ENCODE peak calls at places on chromosomes 13 and 19, in five cellular contexts. W is upper lobe of left lung, K is H1, B is sigmoid colon, Y is transverse colon. A is an unnamed sample.

GRCh38 chr19:44066305-44066704 is 5.7 kb upstream of the ZNF284 start:
- DNase-seq in K (no peak), W (no peak), B (no peak), Y (no peak), A (no peak)

GRCh38 chr19:35715981-35716734 is 1.6 kb upstream of the KMT2B start:
- DNase-seq in B (peak), W (peak), K (no peak), Y (no peak), A (peak)

GRCh38 chr13:105598551-105598950 is 936.9 kb downstream of the EFNB2 start:
- DNase-seq in W (no peak), K (no peak), Y (no peak), B (no peak), A (no peak)

GRCh38 chr13:34011552-34012085 is 193.7 kb downstream of the RFC3 start:
- DNase-seq in W (no peak), B (no peak), K (no peak), Y (no peak), A (no peak)

GRCh38 chr13:71801781-71802180 is 65.2 kb downstream of the DACH1 start:
- DNase-seq in B (no peak), K (no peak), W (no peak), Y (no peak), A (no peak)

GRCh38 chr13:106182404-106182803 is 353.1 kb downstream of the EFNB2 start:
- DNase-seq in K (no peak), B (no peak), Y (no peak), W (no peak), A (no peak)

GRCh38 chr13:39144941-39145533 is 106.8 kb downstream of the NHLRC3 start:
- DNase-seq in Y (peak), B (peak), W (peak), K (peak), A (peak)

GRCh38 chr13:44243198-44243852 is 130.3 kb upstream of the SERP2 start:
- DNase-seq in B (no peak), W (peak), Y (peak), K (peak), A (peak)

GRCh38 chr19:33387351-33388230 is 14.1 kb downstream of the CEBPG start:
- DNase-seq in B (no peak), K (no peak), Y (no peak), W (peak), A (no peak)

GRCh38 chr13:30477346-30478235 is 11.9 kb upstream of the HMGB1 start:
- DNase-seq in W (no peak), Y (no peak), B (no peak), K (no peak), A (no peak)

GRCh38 chr19:44278181-44278690 is 18.6 kb downstream of the ZNF233 start:
- DNase-seq in B (no peak), W (no peak), K (no peak), Y (no peak), A (no peak)

GRCh38 chr13:33004454-33004853 is 11.8 kb upstream of the KL start:
- DNase-seq in K (no peak), Y (no peak), W (peak), B (no peak), A (no peak)

GRCh38 chr13:24274452-24274971 is 34.9 kb upstream of the C1QTNF9 start:
- DNase-seq in B (no peak), Y (peak), K (no peak), W (peak), A (peak)

GRCh38 chr13:49536144-49536873 is 40.6 kb downstream of the PHF11 start:
- DNase-seq in Y (no peak), W (no peak), B (no peak), K (no peak), A (no peak)

GRCh38 chr13:62837895-62838294 is 1422.2 kb upstream of the PCDH20 start:
- DNase-seq in K (no peak), B (no peak), W (no peak), Y (no peak), A (no peak)

GRCh38 chr19:1163934-1164683 is 10.0 kb downstream of the SBNO2 start:
- DNase-seq in W (no peak), Y (no peak), B (no peak), K (no peak), A (no peak)

GRCh38 chr19:51094696-51095279 is 12.1 kb upstream of the KLK14 start:
- DNase-seq in W (peak), B (no peak), K (no peak), Y (no peak), A (peak)

GRCh38 chr19:2394669-2395292 is 32.6 kb downstream of the TIMM13 start:
- DNase-seq in K (no peak), Y (peak), W (no peak), B (no peak), A (no peak)

GRCh38 chr13:110268061-110268460 is 38.9 kb downstream of the COL4A1 start:
- DNase-seq in B (peak), W (no peak), K (no peak), Y (no peak), A (no peak)

GRCh38 chr19:2491130-2491801 is 15.3 kb downstream of the GADD45B start:
- DNase-seq in B (no peak), W (peak), Y (peak), K (no peak), A (peak)

GRCh38 chr19:43812689-43813088 is 10.4 kb upstream of the LYPD5 start:
- DNase-seq in Y (no peak), W (no peak), B (no peak), K (no peak), A (no peak)

GRCh38 chr19:35107541-35107939 is 8.1 kb upstream of the FXYD3 start:
- DNase-seq in B (peak), Y (peak), W (peak), K (no peak), A (peak)

GRCh38 chr13:30415430-30416030 is 6.8 kb upstream of the UBE2L5 start:
- DNase-seq in K (no peak), B (no peak), Y (no peak), W (no peak), A (no peak)

GRCh38 chr19:5753743-5754142 is 30.8 kb downstream of the PRR22 start:
- DNase-seq in B (no peak), K (no peak), W (no peak), Y (no peak), A (no peak)

GRCh38 chr13:27139565-27139964 is 32.0 kb downstream of the USP12 start:
- DNase-seq in W (no peak), K (no peak), Y (no peak), B (no peak), A (no peak)

GRCh38 chr19:6164906-6165531 is 29.6 kb downstream of the ACSBG2 start:
- DNase-seq in K (no peak), B (no peak), Y (no peak), W (no peak), A (no peak)

GRCh38 chr13:23671367-23671766 is 101.2 kb downstream of the TNFRSF19 start:
- DNase-seq in W (no peak), B (no peak), K (no peak), Y (no peak), A (no peak)

GRCh38 chr13:54301085-54301484 is 1272.5 kb downstream of the OLFM4 start:
- DNase-seq in Y (no peak), K (no peak), W (no peak), B (no peak), A (no peak)

GRCh38 chr19:1265611-1266115 is 3.5 kb upstream of the CIRBP start:
- DNase-seq in K (no peak), Y (peak), W (peak), B (peak), A (no peak)

GRCh38 chr13:111387026-111387871 is 66.8 kb downstream of the TEX29 start:
- DNase-seq in W (peak), K (no peak), Y (no peak), B (no peak), A (peak)

GRCh38 chr19:584240-585001 is 5.3 kb upstream of the HCN2 start:
- DNase-seq in B (no peak), W (no peak), Y (peak), K (no peak), A (peak)

GRCh38 chr19:32223595-32224370 is 121.6 kb upstream of the ZNF507 start:
- DNase-seq in B (no peak), K (no peak), Y (no peak), W (no peak), A (no peak)

GRCh38 chr13:78121459-78122348 is 203.1 kb upstream of the EDNRB start:
- DNase-seq in B (no peak), Y (peak), W (peak), K (no peak), A (peak)

GRCh38 chr13:60274664-60275063 is 110.9 kb upstream of the DIAPH3 start:
- DNase-seq in B (no peak), K (no peak), W (no peak), Y (no peak), A (no peak)

GRCh38 chr13:32039488-32040013 is 8.0 kb downstream of the FRY start:
- DNase-seq in B (no peak), K (no peak), W (no peak), Y (no peak), A (no peak)

GRCh38 chr19:56360841-56361240 is 32.5 kb downstream of the ZNF582 start:
- DNase-seq in W (no peak), B (no peak), K (no peak), Y (no peak), A (no peak)

GRCh38 chr13:40503966-40504591 is 162.4 kb downstream of the FOXO1 start:
- DNase-seq in K (no peak), Y (no peak), W (no peak), B (no peak), A (no peak)

GRCh38 chr19:35427187-35427586 is 20.9 kb upstream of the FFAR2 start:
- DNase-seq in B (no peak), Y (no peak), K (no peak), W (no peak), A (no peak)

GRCh38 chr13:49110122-49110831 is 109.9 kb upstream of the MLNR start:
- DNase-seq in W (peak), K (no peak), B (peak), Y (peak), A (peak)

GRCh38 chr19:17235618-17236413 is 9.8 kb downstream of the OCEL1 start:
- DNase-seq in B (peak), Y (peak), W (peak), K (no peak), A (peak)

GRCh38 chr19:11096210-11096841 is 7.1 kb downstream of the LDLR start:
- DNase-seq in W (peak), B (peak), K (no peak), Y (peak), A (no peak)
- TF ChIP-seq EP300 in W (no peak), B (no peak), K (no peak), Y (no peak), A (no peak)

DNA sequence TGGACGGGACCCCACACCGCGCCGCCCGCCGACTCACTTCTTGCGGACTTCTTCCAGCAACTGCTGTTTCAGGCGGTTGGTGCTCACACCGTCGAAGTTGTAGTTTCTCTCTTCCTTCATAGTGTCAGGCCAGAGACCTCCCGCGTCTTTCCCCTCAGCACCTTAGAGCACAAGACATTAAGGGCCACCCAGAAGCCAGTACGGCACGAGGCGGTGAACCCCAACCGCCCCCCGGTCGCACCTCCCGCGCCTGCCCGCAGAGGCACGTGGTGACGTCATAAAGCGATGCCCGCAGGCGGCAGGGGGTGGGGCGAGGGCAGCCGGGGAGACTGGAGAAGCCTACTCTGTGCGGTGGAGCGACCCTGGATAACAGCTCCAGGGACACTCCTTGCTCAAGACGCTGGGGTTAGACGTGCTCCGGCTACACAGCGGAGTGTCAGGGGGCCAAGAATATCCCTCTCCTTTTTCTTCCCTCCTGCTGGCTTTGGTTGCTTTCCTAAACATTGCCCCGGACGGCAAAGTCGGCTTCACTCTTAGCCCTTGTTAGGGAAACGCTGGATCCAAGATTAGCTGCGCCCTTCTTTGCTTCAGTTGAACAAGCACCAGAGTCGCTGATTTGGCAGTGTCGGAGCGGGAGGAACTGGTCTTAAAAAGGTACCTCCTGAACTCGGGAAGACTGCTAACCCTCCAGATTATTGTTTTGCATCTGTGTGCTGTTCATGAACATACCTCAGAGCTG is at the start of gene CCDC169:
- DNase-seq in Y (peak), B (peak), W (peak), K (peak), A (peak)
- TF ChIP-seq POLR2A in Y (no peak), B (peak), W (peak), K (peak), A (no peak)

GRCh38 chr19:38316477-38317067 is 825 bp upstream of the YIF1B start:
- DNase-seq in K (no peak), B (no peak), Y (no peak), W (no peak), A (no peak)

GRCh38 chr19:38317104-38317612 is 1.4 kb upstream of the YIF1B start:
- DNase-seq in B (no peak), Y (no peak), K (no peak), W (peak), A (no peak)

GRCh38 chr19:38320969-38321339 is 1.3 kb downstream of the KCNK6 start:
- DNase-seq in K (no peak), Y (no peak), W (no peak), B (no peak), A (no peak)

GRCh38 chr19:38319421-38320258 is at the start of gene KCNK6:
- DNase-seq in B (no peak), K (no peak), W (peak), Y (peak), A (peak)

DNA sequence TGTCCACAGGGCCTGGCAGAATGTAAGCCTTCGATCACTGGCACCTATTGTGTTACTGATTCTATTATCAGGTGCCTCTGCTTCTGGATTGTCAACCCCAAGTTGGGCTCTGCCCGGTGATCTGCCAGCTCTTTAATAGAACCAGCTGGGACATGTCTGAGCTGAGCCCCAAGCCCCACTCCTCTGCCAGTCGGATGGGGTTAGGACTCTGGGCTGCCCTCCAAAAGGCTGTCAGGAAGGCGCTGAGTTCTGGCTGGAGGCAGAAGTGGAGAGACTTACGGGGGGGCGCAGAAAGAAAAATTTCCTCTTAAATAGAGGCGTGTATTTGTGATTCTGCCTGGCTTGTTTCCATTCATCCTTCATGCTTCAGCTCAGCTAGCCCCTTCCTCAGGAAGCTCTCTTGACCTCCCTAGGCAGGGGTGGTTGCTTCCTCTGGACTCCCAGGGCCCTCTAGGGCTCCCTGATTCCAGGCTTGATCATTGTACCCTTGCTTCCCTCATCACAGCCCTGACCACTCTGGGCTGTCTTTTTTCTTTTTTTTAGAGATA is 976 bp upstream of the KCNK6 start:
- DNase-seq in Y (no peak), B (peak), W (no peak), K (no peak), A (no peak)
- TF ChIP-seq POLR2AphosphoS5 in Y (no peak), B (no peak), W (no peak), K (no peak), A (no peak)

DNA sequence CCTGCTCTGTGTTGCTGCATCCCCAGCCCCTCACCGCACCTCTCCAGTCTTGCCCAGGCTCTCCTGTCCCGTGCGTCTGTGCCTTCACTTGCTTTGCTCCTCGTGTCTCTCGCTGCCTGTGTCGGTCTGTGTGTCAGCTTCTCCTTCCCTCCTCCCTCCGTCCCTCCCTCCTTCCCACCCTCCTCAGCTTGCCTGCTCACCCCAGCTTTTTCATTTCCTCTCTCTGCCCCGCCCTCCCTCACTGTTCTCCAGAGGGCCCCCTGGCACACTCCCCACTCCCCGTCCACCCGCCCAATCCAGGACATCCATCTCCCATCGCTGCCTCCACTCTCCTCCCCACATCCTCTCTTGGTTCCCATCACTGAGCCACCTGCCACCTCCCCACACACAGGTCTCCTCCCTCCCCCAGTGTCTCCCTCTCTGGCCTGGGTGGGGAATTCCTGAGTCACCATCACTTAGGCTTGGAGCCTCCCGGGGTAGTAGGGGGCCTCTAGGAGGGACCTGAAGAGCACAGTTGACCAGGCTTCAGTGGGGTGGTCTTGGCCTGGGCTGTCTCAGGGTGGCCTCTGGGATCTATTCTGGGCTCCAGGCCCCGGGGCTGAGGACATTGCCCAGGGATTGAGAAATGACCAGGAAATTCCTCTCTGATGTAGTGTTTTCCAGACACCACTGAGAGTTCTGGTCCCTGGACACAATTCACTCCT is at the start of gene PTGIR:
- DNase-seq in W (no peak), B (peak), K (no peak), Y (peak), A (no peak)
- TF ChIP-seq EP300 in W (no peak), B (no peak), K (no peak), Y (no peak), A (no peak)

DNA sequence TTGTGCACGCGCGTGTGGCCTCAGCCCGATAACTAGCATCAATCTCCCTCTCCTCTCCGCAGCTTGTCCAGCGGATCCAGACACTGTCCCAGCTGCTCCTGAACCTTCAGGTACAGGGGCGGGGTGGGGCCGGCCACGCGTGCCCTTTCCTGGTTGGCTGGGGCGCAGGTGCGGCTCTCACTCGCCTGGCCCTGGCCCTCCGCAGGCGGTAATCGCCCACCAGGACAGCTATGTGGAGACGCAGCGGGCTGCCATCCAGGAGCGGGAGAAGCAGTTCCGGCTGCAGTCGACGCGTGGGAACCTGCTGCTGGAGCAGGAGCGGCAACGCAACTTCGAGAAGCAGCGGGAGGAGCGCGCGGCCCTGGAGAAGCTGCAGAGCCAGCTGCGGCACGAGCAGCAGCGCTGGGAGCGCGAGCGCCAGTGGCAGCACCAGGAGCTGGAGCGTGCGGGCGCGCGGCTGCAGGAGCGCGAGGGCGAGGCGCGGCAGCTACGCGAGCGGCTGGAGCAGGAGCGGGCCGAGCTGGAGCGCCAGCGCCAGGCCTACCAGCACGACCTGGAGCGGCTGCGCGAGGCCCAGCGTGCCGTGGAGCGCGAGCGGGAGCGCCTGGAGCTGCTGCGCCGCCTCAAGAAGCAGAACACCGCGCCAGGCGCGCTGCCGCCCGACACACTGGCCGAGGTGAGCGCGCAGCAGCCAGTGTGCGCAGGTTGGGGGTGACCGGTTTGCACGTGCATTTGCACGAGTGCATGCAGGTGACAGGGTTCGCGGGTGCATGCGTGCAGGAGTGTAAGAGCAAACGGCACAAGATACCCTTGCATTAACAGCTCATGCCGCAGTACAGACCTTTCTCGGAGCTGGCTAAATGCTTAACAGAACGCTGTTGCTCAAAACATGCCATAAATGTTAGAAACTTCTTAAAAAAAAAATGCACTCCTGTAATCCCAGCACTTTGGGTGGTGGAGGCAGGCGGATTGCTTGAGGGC is 21.5 kb downstream of the PEX11G start:
- DNase-seq in B (no peak), K (no peak), Y (no peak), W (no peak), A (no peak)
- TF ChIP-seq POLR2A in B (no peak), K (no peak), Y (no peak), W (no peak), A (no peak)

GRCh38 chr19:13556552-13556951 is 50.3 kb upstream of the CACNA1A start:
- DNase-seq in W (no peak), B (no peak), Y (no peak), K (no peak), A (no peak)
- TF ChIP-seq POLR2AphosphoS5 in W (no peak), B (no peak), Y (no peak), K (no peak), A (no peak)

GRCh38 chr19:19488041-19488874 is 27.1 kb downstream of the TSSK6 start:
- DNase-seq in W (no peak), Y (peak), B (no peak), K (no peak), A (peak)
- TF ChIP-seq EP300 in W (no peak), Y (no peak), B (no peak), K (no peak), A (no peak)